ENCODE peak calls at places on chromosomes 7 and 10, in seven cellular contexts. One of them, this sample, is unnamed.

GRCh38 chr10:125134916-125135770 is 25.2 kb downstream of the CTBP2 start:
- DNase-seq in stomach: peak; percentile 48
- DNase-seq in Peyer's patch: no peak
- DNase-seq in GM12878: no peak
- DNase-seq in tibial nerve: no peak
- DNase-seq in body of pancreas: peak; percentile 82
- DNase-seq in esophagus muscularis mucosa: no peak
- DNase-seq in this sample: no peak

GRCh38 chr7:96734343-96734742 is 24.7 kb upstream of the SEM1 start:
- DNase-seq in Peyer's patch: no peak
- DNase-seq in body of pancreas: no peak
- DNase-seq in GM12878: no peak
- DNase-seq in stomach: no peak
- DNase-seq in esophagus muscularis mucosa: no peak
- DNase-seq in tibial nerve: no peak
- DNase-seq in this sample: no peak

GRCh38 chr10:7475046-7475860 is 64.4 kb upstream of the SFMBT2 start:
- DNase-seq in body of pancreas: peak; percentile 54
- DNase-seq in GM12878: no peak
- DNase-seq in Peyer's patch: no peak
- DNase-seq in esophagus muscularis mucosa: no peak
- DNase-seq in stomach: no peak
- DNase-seq in tibial nerve: no peak
- DNase-seq in this sample: peak; percentile 62

GRCh38 chr10:123391275-123392028 is 237.2 kb downstream of the BUB3 start:
- DNase-seq in esophagus muscularis mucosa: no peak
- DNase-seq in Peyer's patch: no peak
- DNase-seq in body of pancreas: no peak
- DNase-seq in GM12878: peak; percentile 62
- DNase-seq in stomach: no peak
- DNase-seq in tibial nerve: no peak
- DNase-seq in this sample: no peak

GRCh38 chr10:95329296-95329695 is 38.5 kb upstream of the PDLIM1 start:
- DNase-seq in stomach: no peak
- DNase-seq in tibial nerve: no peak
- DNase-seq in esophagus muscularis mucosa: no peak
- DNase-seq in body of pancreas: no peak
- DNase-seq in GM12878: no peak
- DNase-seq in Peyer's patch: peak; percentile 32
- DNase-seq in this sample: no peak

GRCh38 chr7:13990984-13991790 is 1.7 kb upstream of the ETV1 start:
- DNase-seq in body of pancreas: peak; percentile 96
- DNase-seq in esophagus muscularis mucosa: peak; percentile 99
- DNase-seq in stomach: peak; percentile 91
- DNase-seq in tibial nerve: peak; percentile 98
- DNase-seq in Peyer's patch: peak; percentile 91
- DNase-seq in GM12878: peak; percentile 13
- DNase-seq in this sample: peak; percentile 81

GRCh38 chr7:135929692-135930091 is 47.5 kb downstream of the MTPN start:
- DNase-seq in Peyer's patch: no peak
- DNase-seq in stomach: no peak
- DNase-seq in body of pancreas: no peak
- DNase-seq in tibial nerve: no peak
- DNase-seq in GM12878: no peak
- DNase-seq in esophagus muscularis mucosa: peak; percentile 26
- DNase-seq in this sample: no peak

GRCh38 chr10:34194259-34194658 is 620.8 kb downstream of the PARD3 start:
- DNase-seq in body of pancreas: no peak
- DNase-seq in GM12878: no peak
- DNase-seq in esophagus muscularis mucosa: no peak
- DNase-seq in stomach: no peak
- DNase-seq in Peyer's patch: peak; percentile 52
- DNase-seq in tibial nerve: no peak
- DNase-seq in this sample: no peak

GRCh38 chr7:68321076-68321639 is 1277.1 kb upstream of the AUTS2 start:
- DNase-seq in GM12878: no peak
- DNase-seq in esophagus muscularis mucosa: no peak
- DNase-seq in tibial nerve: peak; percentile 22
- DNase-seq in Peyer's patch: no peak
- DNase-seq in body of pancreas: peak; percentile 59
- DNase-seq in stomach: peak; percentile 52
- DNase-seq in this sample: no peak

GRCh38 chr7:81025360-81025759 is 106.5 kb upstream of the SEMA3C start:
- DNase-seq in Peyer's patch: no peak
- DNase-seq in GM12878: no peak
- DNase-seq in tibial nerve: no peak
- DNase-seq in stomach: no peak
- DNase-seq in esophagus muscularis mucosa: no peak
- DNase-seq in body of pancreas: no peak
- DNase-seq in this sample: no peak

GRCh38 chr7:1909476-1909875 is 239.4 kb downstream of the ELFN1 start:
- DNase-seq in Peyer's patch: no peak
- DNase-seq in esophagus muscularis mucosa: no peak
- DNase-seq in stomach: no peak
- DNase-seq in body of pancreas: no peak
- DNase-seq in GM12878: no peak
- DNase-seq in tibial nerve: no peak
- DNase-seq in this sample: no peak

GRCh38 chr10:70596860-70597809 is 5.4 kb downstream of the PRF1 start:
- DNase-seq in Peyer's patch: no peak
- DNase-seq in tibial nerve: no peak
- DNase-seq in body of pancreas: no peak
- DNase-seq in stomach: no peak
- DNase-seq in GM12878: no peak
- DNase-seq in esophagus muscularis mucosa: no peak
- DNase-seq in this sample: no peak

GRCh38 chr10:111298031-111298430 is 221.2 kb downstream of the ADRA2A start:
- DNase-seq in body of pancreas: no peak
- DNase-seq in GM12878: no peak
- DNase-seq in tibial nerve: no peak
- DNase-seq in stomach: no peak
- DNase-seq in Peyer's patch: no peak
- DNase-seq in esophagus muscularis mucosa: peak; percentile 77
- DNase-seq in this sample: no peak

GRCh38 chr10:30062090-30062489 is 2.7 kb upstream of the JCAD start:
- DNase-seq in stomach: no peak
- DNase-seq in Peyer's patch: no peak
- DNase-seq in esophagus muscularis mucosa: no peak
- DNase-seq in GM12878: no peak
- DNase-seq in tibial nerve: no peak
- DNase-seq in body of pancreas: no peak
- DNase-seq in this sample: no peak

GRCh38 chr7:67523706-67524105 is 527.1 kb downstream of the TYW1 start:
- DNase-seq in Peyer's patch: no peak
- DNase-seq in body of pancreas: no peak
- DNase-seq in esophagus muscularis mucosa: no peak
- DNase-seq in tibial nerve: no peak
- DNase-seq in GM12878: no peak
- DNase-seq in stomach: no peak
- DNase-seq in this sample: no peak

GRCh38 chr10:27759483-27760281 is 14.1 kb upstream of the MKX start:
- DNase-seq in stomach: no peak
- DNase-seq in tibial nerve: no peak
- DNase-seq in GM12878: no peak
- DNase-seq in body of pancreas: no peak
- DNase-seq in Peyer's patch: no peak
- DNase-seq in esophagus muscularis mucosa: no peak
- DNase-seq in this sample: no peak

GRCh38 chr10:17644485-17644964 is 574 bp downstream of the STAM start:
- DNase-seq in Peyer's patch: no peak
- DNase-seq in body of pancreas: peak; percentile 58
- DNase-seq in stomach: no peak
- DNase-seq in tibial nerve: no peak
- DNase-seq in GM12878: no peak
- DNase-seq in esophagus muscularis mucosa: no peak
- DNase-seq in this sample: no peak

GRCh38 chr7:94418851-94419250 is 24.2 kb downstream of the COL1A2 start:
- DNase-seq in esophagus muscularis mucosa: no peak
- DNase-seq in GM12878: no peak
- DNase-seq in body of pancreas: no peak
- DNase-seq in Peyer's patch: no peak
- DNase-seq in stomach: no peak
- DNase-seq in tibial nerve: no peak
- DNase-seq in this sample: no peak

GRCh38 chr10:34297551-34298370 is 517.3 kb downstream of the PARD3 start:
- DNase-seq in esophagus muscularis mucosa: no peak
- DNase-seq in GM12878: no peak
- DNase-seq in body of pancreas: no peak
- DNase-seq in tibial nerve: no peak
- DNase-seq in stomach: no peak
- DNase-seq in Peyer's patch: peak; percentile 65
- DNase-seq in this sample: no peak

GRCh38 chr7:65722361-65722792 is 150.5 kb upstream of the VKORC1L1 start:
- DNase-seq in esophagus muscularis mucosa: no peak
- DNase-seq in Peyer's patch: peak; percentile 86
- DNase-seq in stomach: peak; percentile 77
- DNase-seq in tibial nerve: no peak
- DNase-seq in GM12878: peak; percentile 7
- DNase-seq in body of pancreas: peak; percentile 85
- DNase-seq in this sample: peak; percentile 64

GRCh38 chr7:4185136-4185535 is 497.0 kb upstream of the FOXK1 start:
- DNase-seq in stomach: no peak
- DNase-seq in tibial nerve: no peak
- DNase-seq in body of pancreas: no peak
- DNase-seq in esophagus muscularis mucosa: no peak
- DNase-seq in Peyer's patch: no peak
- DNase-seq in GM12878: no peak
- DNase-seq in this sample: no peak

GRCh38 chr7:71016387-71016786 is 115.6 kb upstream of the GALNT17 start:
- DNase-seq in esophagus muscularis mucosa: no peak
- DNase-seq in body of pancreas: no peak
- DNase-seq in tibial nerve: no peak
- DNase-seq in GM12878: no peak
- DNase-seq in stomach: no peak
- DNase-seq in Peyer's patch: no peak
- DNase-seq in this sample: no peak

GRCh38 chr10:18179901-18180300 is 39.7 kb downstream of the CACNB2 start:
- DNase-seq in stomach: no peak
- DNase-seq in Peyer's patch: no peak
- DNase-seq in tibial nerve: no peak
- DNase-seq in GM12878: no peak
- DNase-seq in body of pancreas: peak; percentile 57
- DNase-seq in esophagus muscularis mucosa: no peak
- DNase-seq in this sample: no peak

GRCh38 chr7:40177071-40177470 is 42.3 kb downstream of the SUGCT start:
- DNase-seq in Peyer's patch: no peak
- DNase-seq in stomach: no peak
- DNase-seq in GM12878: no peak
- DNase-seq in body of pancreas: no peak
- DNase-seq in esophagus muscularis mucosa: no peak
- DNase-seq in tibial nerve: no peak
- DNase-seq in this sample: no peak

GRCh38 chr7:142943706-142944268 is 4.5 kb downstream of the LLCFC1 start:
- DNase-seq in Peyer's patch: no peak
- DNase-seq in body of pancreas: no peak
- DNase-seq in stomach: no peak
- DNase-seq in GM12878: no peak
- DNase-seq in esophagus muscularis mucosa: no peak
- DNase-seq in tibial nerve: no peak
- DNase-seq in this sample: no peak

GRCh38 chr10:51789903-51790302 is 90.5 kb upstream of the CSTF2T start:
- DNase-seq in tibial nerve: no peak
- DNase-seq in GM12878: no peak
- DNase-seq in stomach: no peak
- DNase-seq in esophagus muscularis mucosa: no peak
- DNase-seq in body of pancreas: no peak
- DNase-seq in Peyer's patch: no peak
- DNase-seq in this sample: no peak
- H3K27ac ChIP-seq in tibial nerve: no peak overlapping the region
- H3K27ac ChIP-seq in GM12878: no peak overlapping the region
- H3K27ac ChIP-seq in stomach: no peak overlapping the region
- H3K27ac ChIP-seq in esophagus muscularis mucosa: no peak overlapping the region
- H3K27ac ChIP-seq in body of pancreas: no peak overlapping the region
- H3K27ac ChIP-seq in Peyer's patch: no peak overlapping the region
- H3K27ac ChIP-seq in this sample: no peak overlapping the region

GRCh38 chr7:108455833-108456677 is at the start of gene NRCAM:
- DNase-seq in body of pancreas: peak; percentile 93
- DNase-seq in esophagus muscularis mucosa: no peak
- DNase-seq in stomach: peak; percentile 44
- DNase-seq in Peyer's patch: no peak
- DNase-seq in tibial nerve: no peak
- DNase-seq in GM12878: no peak
- DNase-seq in this sample: peak; percentile 41
- TF ChIP-seq POLR2A in body of pancreas: peak; percentile 76
- TF ChIP-seq POLR2A in esophagus muscularis mucosa: no peak
- TF ChIP-seq POLR2A in stomach: no peak
- TF ChIP-seq POLR2A in Peyer's patch: no peak
- TF ChIP-seq POLR2A in tibial nerve: no peak
- TF ChIP-seq POLR2A in GM12878: no peak
- TF ChIP-seq POLR2A in this sample: no peak

DNA sequence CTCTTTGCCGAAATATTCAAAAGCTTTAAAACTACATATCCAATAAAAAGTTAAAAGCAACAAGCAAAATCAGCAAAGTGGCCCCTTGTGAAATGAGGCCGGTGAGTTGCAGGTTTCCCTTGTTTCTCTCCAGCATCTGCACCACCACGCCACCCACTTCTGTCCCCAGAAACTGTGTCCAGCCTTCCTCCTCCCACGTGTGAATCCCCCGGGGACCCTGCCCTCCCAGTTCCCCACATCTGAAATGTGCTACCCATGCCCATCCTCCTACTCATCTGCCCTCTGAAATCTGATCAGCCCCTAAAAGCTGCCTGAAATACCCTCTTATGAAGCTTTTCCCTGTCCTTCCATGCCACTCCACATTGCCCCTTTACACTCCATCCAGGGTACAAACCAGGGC is 3.8 kb downstream of the ALOX5 start:
- DNase-seq in Peyer's patch: no peak
- DNase-seq in GM12878: no peak
- DNase-seq in esophagus muscularis mucosa: no peak
- DNase-seq in tibial nerve: no peak
- DNase-seq in stomach: no peak
- DNase-seq in body of pancreas: no peak
- DNase-seq in this sample: no peak
- H3K27me3 ChIP-seq in Peyer's patch: no peaks in the 10 kb centered on the region
- H3K27me3 ChIP-seq in GM12878: no peaks in the 10 kb centered on the region
- H3K27me3 ChIP-seq in esophagus muscularis mucosa: no peaks in the 10 kb centered on the region
- H3K27me3 ChIP-seq in tibial nerve: no peaks in the 10 kb centered on the region
- H3K27me3 ChIP-seq in stomach: peaks cover 69% of the 10 kb centered on the region
- H3K27me3 ChIP-seq in body of pancreas: no peaks in the 10 kb centered on the region
- H3K27me3 ChIP-seq in this sample: no peaks in the 10 kb centered on the region

DNA sequence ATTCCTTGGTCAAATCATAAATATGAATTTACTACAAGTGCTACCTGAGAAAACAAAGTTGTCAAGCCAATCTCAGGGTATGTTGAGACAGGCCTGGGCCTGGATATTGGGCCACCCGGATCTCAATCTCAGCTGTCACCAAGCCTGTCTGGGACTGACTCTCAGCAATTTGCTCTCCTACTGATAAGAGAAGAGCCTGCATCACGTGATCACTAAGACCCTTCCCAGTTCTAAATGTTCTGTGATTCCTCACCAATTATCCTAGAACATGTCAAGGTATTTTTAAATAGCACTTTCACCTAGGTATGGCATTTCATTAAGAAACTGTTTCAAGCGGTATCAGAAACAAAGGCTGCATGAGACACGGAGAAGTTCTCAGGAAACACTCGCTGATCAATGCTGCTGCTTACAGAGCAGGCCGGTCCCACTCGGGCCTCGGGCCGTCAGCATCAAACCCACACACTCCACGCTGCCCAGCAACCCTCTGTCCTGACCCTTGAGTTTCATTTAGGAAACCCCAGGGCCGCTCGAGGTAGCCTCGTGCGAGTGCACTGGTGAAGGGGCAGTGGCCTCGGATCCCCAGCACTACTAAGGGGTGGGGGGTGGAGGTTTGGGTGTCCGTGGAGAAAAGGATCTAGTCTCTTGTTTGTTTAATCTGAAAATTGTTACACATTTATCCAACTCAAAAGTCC is 4.1 kb downstream of the KLF6 start:
- DNase-seq in Peyer's patch: peak; percentile 59
- DNase-seq in tibial nerve: no peak
- DNase-seq in body of pancreas: peak; percentile 54
- DNase-seq in stomach: no peak
- DNase-seq in esophagus muscularis mucosa: no peak
- DNase-seq in GM12878: no peak
- DNase-seq in this sample: no peak
- H3K27ac ChIP-seq in Peyer's patch: peak overlapping the region; percentile 100
- H3K27ac ChIP-seq in tibial nerve: peak overlapping the region; percentile 99
- H3K27ac ChIP-seq in body of pancreas: peak overlapping the region; percentile 100
- H3K27ac ChIP-seq in stomach: peak overlapping the region; percentile 100
- H3K27ac ChIP-seq in esophagus muscularis mucosa: peak overlapping the region; percentile 100
- H3K27ac ChIP-seq in GM12878: peak overlapping the region; percentile 98
- H3K27ac ChIP-seq in this sample: peak overlapping the region; percentile 43